ENCODE peak calls at places on chromosomes 2 and 18, in seven cellular contexts. One of them, this sample, is unnamed.

GRCh38 chr2:174573621-174574081 is 24.0 kb downstream of the WIPF1 start:
- DNase-seq in fibroblast of lung: no peak
- DNase-seq in PC-3: no peak
- DNase-seq in astrocyte: no peak
- DNase-seq in H1: no peak
- DNase-seq in mesendoderm: no peak
- DNase-seq in adipocyte: no peak
- DNase-seq in this sample: no peak

GRCh38 chr2:10267551-10268465 is 34.9 kb upstream of the HPCAL1 start:
- DNase-seq in fibroblast of lung: no peak
- DNase-seq in PC-3: no peak
- DNase-seq in astrocyte: no peak
- DNase-seq in H1: no peak
- DNase-seq in mesendoderm: peak
- DNase-seq in adipocyte: no peak
- DNase-seq in this sample: no peak

GRCh38 chr2:105102963-105103421 is 65.1 kb downstream of the MRPS9 start:
- DNase-seq in fibroblast of lung: peak
- DNase-seq in PC-3: peak
- DNase-seq in astrocyte: peak
- DNase-seq in H1: peak
- DNase-seq in mesendoderm: peak
- DNase-seq in adipocyte: peak
- DNase-seq in this sample: no peak

GRCh38 chr2:157404363-157404762 is 39.5 kb downstream of the CYTIP start:
- DNase-seq in fibroblast of lung: peak
- DNase-seq in PC-3: peak
- DNase-seq in astrocyte: peak
- DNase-seq in H1: no peak
- DNase-seq in mesendoderm: no peak
- DNase-seq in adipocyte: peak
- DNase-seq in this sample: peak

GRCh38 chr2:65640793-65641103 is 208.3 kb upstream of the SPRED2 start:
- DNase-seq in fibroblast of lung: no peak
- DNase-seq in PC-3: no peak
- DNase-seq in astrocyte: no peak
- DNase-seq in H1: no peak
- DNase-seq in mesendoderm: no peak
- DNase-seq in adipocyte: no peak
- DNase-seq in this sample: no peak

GRCh38 chr18:22667616-22668422 is 250.1 kb upstream of the CTAGE1 start:
- DNase-seq in fibroblast of lung: peak
- DNase-seq in PC-3: peak
- DNase-seq in astrocyte: peak
- DNase-seq in H1: no peak
- DNase-seq in mesendoderm: no peak
- DNase-seq in adipocyte: peak
- DNase-seq in this sample: no peak

GRCh38 chr2:77977486-77978063 is 455.4 kb upstream of the LRRTM4 start:
- DNase-seq in fibroblast of lung: no peak
- DNase-seq in PC-3: no peak
- DNase-seq in astrocyte: no peak
- DNase-seq in H1: no peak
- DNase-seq in mesendoderm: peak
- DNase-seq in adipocyte: no peak
- DNase-seq in this sample: no peak

GRCh38 chr18:59910967-59911366 is 11.2 kb downstream of the PMAIP1 start:
- DNase-seq in fibroblast of lung: peak
- DNase-seq in PC-3: no peak
- DNase-seq in astrocyte: peak
- DNase-seq in H1: no peak
- DNase-seq in mesendoderm: no peak
- DNase-seq in adipocyte: peak
- DNase-seq in this sample: no peak

GRCh38 chr18:29147944-29148343 is 971.0 kb upstream of the CDH2 start:
- DNase-seq in fibroblast of lung: peak
- DNase-seq in PC-3: peak
- DNase-seq in astrocyte: peak
- DNase-seq in H1: no peak
- DNase-seq in mesendoderm: peak
- DNase-seq in adipocyte: peak
- DNase-seq in this sample: no peak

GRCh38 chr18:59744271-59744721 is 47.1 kb upstream of the CCBE1 start:
- DNase-seq in fibroblast of lung: peak
- DNase-seq in PC-3: peak
- DNase-seq in astrocyte: peak
- DNase-seq in H1: no peak
- DNase-seq in mesendoderm: no peak
- DNase-seq in adipocyte: peak
- DNase-seq in this sample: peak

GRCh38 chr2:12897181-12897580 is 180.4 kb downstream of the TRIB2 start:
- DNase-seq in fibroblast of lung: no peak
- DNase-seq in PC-3: no peak
- DNase-seq in astrocyte: no peak
- DNase-seq in H1: no peak
- DNase-seq in mesendoderm: no peak
- DNase-seq in adipocyte: no peak
- DNase-seq in this sample: no peak

GRCh38 chr2:212708346-212708745 is 169.7 kb upstream of the ERBB4 start:
- DNase-seq in fibroblast of lung: peak
- DNase-seq in PC-3: no peak
- DNase-seq in astrocyte: peak
- DNase-seq in H1: no peak
- DNase-seq in mesendoderm: no peak
- DNase-seq in adipocyte: no peak
- DNase-seq in this sample: no peak

GRCh38 chr2:69729266-69729665 is 12.7 kb upstream of the ANXA4 start:
- DNase-seq in fibroblast of lung: no peak
- DNase-seq in PC-3: no peak
- DNase-seq in astrocyte: no peak
- DNase-seq in H1: no peak
- DNase-seq in mesendoderm: no peak
- DNase-seq in adipocyte: no peak
- DNase-seq in this sample: no peak

GRCh38 chr2:222024934-222025890 is 273.6 kb downstream of the PAX3 start:
- DNase-seq in fibroblast of lung: peak
- DNase-seq in PC-3: peak
- DNase-seq in astrocyte: peak
- DNase-seq in H1: no peak
- DNase-seq in mesendoderm: peak
- DNase-seq in adipocyte: peak
- DNase-seq in this sample: no peak

GRCh38 chr18:48785686-48786470 is 164.9 kb downstream of the SMAD7 start:
- DNase-seq in fibroblast of lung: no peak
- DNase-seq in PC-3: no peak
- DNase-seq in astrocyte: no peak
- DNase-seq in H1: no peak
- DNase-seq in mesendoderm: no peak
- DNase-seq in adipocyte: no peak
- DNase-seq in this sample: no peak

GRCh38 chr2:109480486-109481195 is 133.1 kb downstream of the SEPTIN10 start:
- DNase-seq in fibroblast of lung: no peak
- DNase-seq in PC-3: no peak
- DNase-seq in astrocyte: no peak
- DNase-seq in H1: no peak
- DNase-seq in mesendoderm: no peak
- DNase-seq in adipocyte: no peak
- DNase-seq in this sample: no peak

GRCh38 chr18:13501896-13502295 is 224.5 kb downstream of the FAM210A start:
- DNase-seq in fibroblast of lung: peak
- DNase-seq in PC-3: no peak
- DNase-seq in astrocyte: peak
- DNase-seq in H1: no peak
- DNase-seq in mesendoderm: no peak
- DNase-seq in adipocyte: no peak
- DNase-seq in this sample: no peak

GRCh38 chr2:150482667-150483260 is 4.7 kb downstream of the RND3 start:
- DNase-seq in fibroblast of lung: no peak
- DNase-seq in PC-3: peak
- DNase-seq in astrocyte: no peak
- DNase-seq in H1: no peak
- DNase-seq in mesendoderm: no peak
- DNase-seq in adipocyte: no peak
- DNase-seq in this sample: no peak

GRCh38 chr2:217953011-217953481 is 49.7 kb downstream of the TNS1 start:
- DNase-seq in fibroblast of lung: no peak
- DNase-seq in PC-3: no peak
- DNase-seq in astrocyte: no peak
- DNase-seq in H1: no peak
- DNase-seq in mesendoderm: no peak
- DNase-seq in adipocyte: no peak
- DNase-seq in this sample: no peak

GRCh38 chr2:120133572-120134244 is 89.5 kb downstream of the TMEM185B start:
- DNase-seq in fibroblast of lung: no peak
- DNase-seq in PC-3: peak
- DNase-seq in astrocyte: peak
- DNase-seq in H1: no peak
- DNase-seq in mesendoderm: peak
- DNase-seq in adipocyte: no peak
- DNase-seq in this sample: no peak

GRCh38 chr2:219461669-219462068 is 27.0 kb downstream of the SPEG start:
- DNase-seq in fibroblast of lung: no peak
- DNase-seq in PC-3: no peak
- DNase-seq in astrocyte: no peak
- DNase-seq in H1: no peak
- DNase-seq in mesendoderm: no peak
- DNase-seq in adipocyte: no peak
- DNase-seq in this sample: no peak

GRCh38 chr2:219459460-219460311 is 25.0 kb downstream of the SPEG start:
- DNase-seq in fibroblast of lung: peak
- DNase-seq in PC-3: peak
- DNase-seq in astrocyte: peak
- DNase-seq in H1: peak
- DNase-seq in mesendoderm: peak
- DNase-seq in adipocyte: peak
- DNase-seq in this sample: no peak

GRCh38 chr2:219458996-219459395 is 24.4 kb downstream of the SPEG start:
- DNase-seq in fibroblast of lung: no peak
- DNase-seq in PC-3: no peak
- DNase-seq in astrocyte: no peak
- DNase-seq in H1: no peak
- DNase-seq in mesendoderm: no peak
- DNase-seq in adipocyte: no peak
- DNase-seq in this sample: no peak

GRCh38 chr2:219461061-219461514 is 26.4 kb downstream of the SPEG start:
- DNase-seq in fibroblast of lung: peak
- DNase-seq in PC-3: no peak
- DNase-seq in astrocyte: peak
- DNase-seq in H1: no peak
- DNase-seq in mesendoderm: peak
- DNase-seq in adipocyte: no peak
- DNase-seq in this sample: no peak

DNA sequence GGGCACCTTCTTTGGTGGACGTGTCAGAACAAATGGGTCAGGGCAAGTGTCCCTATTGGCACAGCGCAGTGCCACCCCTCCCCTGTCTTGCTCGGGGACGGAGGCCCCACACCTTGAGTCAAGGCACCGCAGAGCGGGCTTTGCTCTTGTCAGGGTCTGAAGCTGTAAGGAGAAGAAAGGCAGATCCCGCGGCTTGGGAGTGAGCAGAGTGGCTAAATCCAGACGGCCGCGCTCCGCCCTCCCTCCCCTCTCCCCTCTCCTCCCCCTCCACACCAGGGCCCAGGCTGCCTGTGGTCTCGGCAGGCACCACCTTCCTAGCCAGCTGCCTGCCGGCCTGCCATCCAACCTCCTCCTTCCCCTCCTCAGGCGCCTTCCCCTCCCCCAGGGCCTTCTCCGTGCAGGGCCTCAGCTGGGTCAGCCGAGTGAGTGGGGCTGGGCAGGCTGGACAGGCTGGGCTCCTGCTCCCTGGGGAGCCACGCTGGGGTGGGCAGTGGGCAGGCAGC is 25.8 kb downstream of the SPEG start:
- DNase-seq in fibroblast of lung: peak
- DNase-seq in PC-3: no peak
- DNase-seq in astrocyte: peak
- DNase-seq in H1: peak
- DNase-seq in mesendoderm: peak
- DNase-seq in adipocyte: peak
- DNase-seq in this sample: no peak
- H3K9ac ChIP-seq in fibroblast of lung: no peak
- H3K9ac ChIP-seq in PC-3: no peak
- H3K9ac ChIP-seq in astrocyte: peak
- H3K9ac ChIP-seq in H1: no peak
- H3K9ac ChIP-seq in mesendoderm: peak
- H3K9ac ChIP-seq in adipocyte: peak
- H3K9ac ChIP-seq in this sample: no peak

GRCh38 chr18:6628189-6628588 is 101.3 kb upstream of the ARHGAP28 start:
- DNase-seq in fibroblast of lung: no peak
- DNase-seq in PC-3: no peak
- DNase-seq in astrocyte: no peak
- DNase-seq in H1: no peak
- DNase-seq in mesendoderm: no peak
- DNase-seq in adipocyte: no peak
- DNase-seq in this sample: no peak
- H3K9ac ChIP-seq in fibroblast of lung: no peak
- H3K9ac ChIP-seq in PC-3: no peak
- H3K9ac ChIP-seq in astrocyte: no peak
- H3K9ac ChIP-seq in H1: no peak
- H3K9ac ChIP-seq in mesendoderm: no peak
- H3K9ac ChIP-seq in adipocyte: peak
- H3K9ac ChIP-seq in this sample: no peak

GRCh38 chr2:42051168-42052125 is 3.6 kb downstream of the PKDCC start:
- DNase-seq in fibroblast of lung: no peak
- DNase-seq in PC-3: no peak
- DNase-seq in astrocyte: no peak
- DNase-seq in H1: no peak
- DNase-seq in mesendoderm: no peak
- DNase-seq in adipocyte: no peak
- DNase-seq in this sample: no peak
- H3K9ac ChIP-seq in fibroblast of lung: no peak
- H3K9ac ChIP-seq in PC-3: no peak
- H3K9ac ChIP-seq in astrocyte: no peak
- H3K9ac ChIP-seq in H1: no peak
- H3K9ac ChIP-seq in mesendoderm: no peak
- H3K9ac ChIP-seq in adipocyte: peak
- H3K9ac ChIP-seq in this sample: no peak

GRCh38 chr18:3283908-3284307 is 22.0 kb downstream of the MYL12B start:
- DNase-seq in fibroblast of lung: no peak
- DNase-seq in PC-3: no peak
- DNase-seq in astrocyte: no peak
- DNase-seq in H1: no peak
- DNase-seq in mesendoderm: no peak
- DNase-seq in adipocyte: no peak
- DNase-seq in this sample: no peak

GRCh38 chr18:3284501-3284900 is 22.6 kb downstream of the MYL12B start:
- DNase-seq in fibroblast of lung: no peak
- DNase-seq in PC-3: no peak
- DNase-seq in astrocyte: no peak
- DNase-seq in H1: no peak
- DNase-seq in mesendoderm: no peak
- DNase-seq in adipocyte: no peak
- DNase-seq in this sample: no peak

GRCh38 chr18:3281456-3282400 is 19.8 kb downstream of the MYL12B start:
- DNase-seq in fibroblast of lung: peak
- DNase-seq in PC-3: peak
- DNase-seq in astrocyte: peak
- DNase-seq in H1: no peak
- DNase-seq in mesendoderm: peak
- DNase-seq in adipocyte: peak
- DNase-seq in this sample: no peak

GRCh38 chr18:3286165-3286564 is 24.2 kb downstream of the MYL12B start:
- DNase-seq in fibroblast of lung: no peak
- DNase-seq in PC-3: no peak
- DNase-seq in astrocyte: no peak
- DNase-seq in H1: no peak
- DNase-seq in mesendoderm: no peak
- DNase-seq in adipocyte: no peak
- DNase-seq in this sample: no peak

GRCh38 chr18:3283253-3283863 is 21.4 kb downstream of the MYL12B start:
- DNase-seq in fibroblast of lung: no peak
- DNase-seq in PC-3: no peak
- DNase-seq in astrocyte: no peak
- DNase-seq in H1: no peak
- DNase-seq in mesendoderm: no peak
- DNase-seq in adipocyte: no peak
- DNase-seq in this sample: no peak
- H3K9ac ChIP-seq in fibroblast of lung: no peak
- H3K9ac ChIP-seq in PC-3: no peak
- H3K9ac ChIP-seq in astrocyte: no peak
- H3K9ac ChIP-seq in H1: no peak
- H3K9ac ChIP-seq in mesendoderm: no peak
- H3K9ac ChIP-seq in adipocyte: no peak
- H3K9ac ChIP-seq in this sample: no peak